ENCODE peak calls at places on chromosomes 3 and 15, in six cellular contexts. K, D, T, A, X and V are unnamed samples.

GRCh38 chr3:111947179-111947727 is 31.6 kb upstream of the ABHD10 start:
- DNase-seq in K (no peak), D (no peak), T (no peak), A (no peak), X (no peak), V (peak; percentile 75)

GRCh38 chr3:24042174-24042878 is 97.2 kb downstream of the NR1D2 start:
- DNase-seq in K (no peak), D (no peak), T (no peak), A (no peak), X (no peak), V (peak; percentile 58)

GRCh38 chr3:178485756-178486155 is 50.5 kb upstream of the KCNMB2 start:
- DNase-seq in K (no peak), D (no peak), T (no peak), A (no peak), X (no peak), V (peak; percentile 7)

GRCh38 chr15:22962611-22963010 is 17.6 kb downstream of the CYFIP1 start:
- DNase-seq in K (no peak), D (no peak), T (no peak), A (no peak), X (no peak), V (no peak)

GRCh38 chr15:42368096-42368495 is 8.8 kb downstream of the CAPN3 start:
- DNase-seq in K (no peak), D (no peak), T (no peak), A (no peak), X (no peak), V (no peak)

GRCh38 chr3:198107840-198108734 is 148.1 kb downstream of the LMLN start:
- DNase-seq in K (no peak), D (no peak), T (no peak), A (no peak), X (no peak), V (peak; percentile 11)

GRCh38 chr3:11678735-11679134 is 35.0 kb upstream of the VGLL4 start:
- DNase-seq in K (no peak), D (no peak), T (no peak), A (no peak), X (no peak), V (peak; percentile 8)

GRCh38 chr3:138222316-138222715 is 35.2 kb downstream of the ARMC8 start:
- DNase-seq in K (no peak), D (no peak), T (no peak), A (no peak), X (no peak), V (no peak)

GRCh38 chr3:174377096-174377495 is 482.0 kb upstream of the NAALADL2 start:
- DNase-seq in K (no peak), D (no peak), T (no peak), A (no peak), X (no peak), V (no peak)

GRCh38 chr3:2477635-2478034 is 379.0 kb downstream of the CNTN4 start:
- DNase-seq in K (no peak), D (no peak), T (no peak), A (no peak), X (no peak), V (no peak)

GRCh38 chr3:59696783-59697182 is 647.0 kb upstream of the CFAP20DC start:
- DNase-seq in K (no peak), D (no peak), T (no peak), A (no peak), X (no peak), V (no peak)

GRCh38 chr15:95647878-95648277 is 682.6 kb upstream of the NR2F2 start:
- DNase-seq in K (no peak), D (no peak), T (no peak), A (no peak), X (no peak), V (no peak)

GRCh38 chr3:135927170-135927569 is 38.4 kb upstream of the PPP2R3A start:
- DNase-seq in K (peak; percentile 36), D (no peak), T (no peak), A (no peak), X (no peak), V (peak; percentile 48)

GRCh38 chr15:83030021-83030420 is 18.6 kb upstream of the C15orf40 start:
- DNase-seq in K (no peak), D (no peak), T (no peak), A (no peak), X (no peak), V (peak; percentile 29)

GRCh38 chr15:63977102-63977501 is 69.2 kb downstream of the DAPK2 start:
- DNase-seq in K (no peak), D (no peak), T (no peak), A (no peak), X (no peak), V (no peak)

GRCh38 chr3:5053021-5053831 is 68.9 kb upstream of the ARL8B start:
- DNase-seq in K (no peak), D (no peak), T (no peak), A (no peak), X (no peak), V (peak; percentile 49)

GRCh38 chr3:14127106-14127505 is 2.3 kb downstream of the TMEM43 start:
- DNase-seq in K (no peak), D (no peak), T (no peak), A (no peak), X (no peak), V (no peak)

GRCh38 chr3:20657566-20657965 is 471.6 kb upstream of the SGO1 start:
- DNase-seq in K (no peak), D (no peak), T (no peak), A (no peak), X (no peak), V (no peak)

GRCh38 chr15:100261302-100262240 is 80.2 kb downstream of the ADAMTS17 start:
- DNase-seq in K (no peak), D (no peak), T (no peak), A (no peak), X (no peak), V (no peak)

GRCh38 chr3:139937674-139938279 is 2.8 kb downstream of the CLSTN2 start:
- DNase-seq in K (peak; percentile 59), D (no peak), T (peak; percentile 15), A (peak; percentile 51), X (no peak), V (peak; percentile 34)

GRCh38 chr3:97952872-97953271 is 19.4 kb downstream of the RIOX2 start:
- DNase-seq in K (no peak), D (no peak), T (no peak), A (no peak), X (no peak), V (no peak)

GRCh38 chr15:74242296-74242929 is 6.3 kb downstream of the CCDC33 start:
- DNase-seq in K (peak; percentile 57), D (peak; percentile 6), T (peak; percentile 43), A (no peak), X (no peak), V (peak; percentile 17)

GRCh38 chr3:15271785-15272381 is 60.5 kb downstream of the SH3BP5 start:
- DNase-seq in K (no peak), D (no peak), T (no peak), A (no peak), X (peak; percentile 90), V (no peak)

GRCh38 chr15:50758712-50759205 is 6.7 kb downstream of the SPPL2A start:
- DNase-seq in K (no peak), D (no peak), T (no peak), A (no peak), X (no peak), V (peak; percentile 28)

GRCh38 chr3:167969554-167969953 is 126.2 kb downstream of the GOLIM4 start:
- DNase-seq in K (no peak), D (no peak), T (no peak), A (no peak), X (no peak), V (no peak)

GRCh38 chr3:64805248-64805647 is 117.4 kb upstream of the ADAMTS9 start:
- DNase-seq in K (no peak), D (no peak), T (no peak), A (no peak), X (no peak), V (no peak)

GRCh38 chr15:90189781-90190467 is 11.2 kb upstream of the SEMA4B start:
- DNase-seq in K (no peak), D (no peak), T (no peak), A (no peak), X (no peak), V (no peak)

GRCh38 chr3:127124135-127124534 is 68.8 kb upstream of the PRR23E start:
- DNase-seq in K (no peak), D (no peak), T (no peak), A (no peak), X (no peak), V (peak; percentile 4)

GRCh38 chr15:22908830-22909229 is 70.4 kb downstream of the NIPA2 start:
- DNase-seq in K (no peak), D (no peak), T (no peak), A (no peak), X (no peak), V (no peak)

GRCh38 chr3:45964139-45964538 is 20.9 kb downstream of the CXCR6 start:
- DNase-seq in K (no peak), D (no peak), T (no peak), A (no peak), X (peak; percentile 31), V (no peak)
- TF ChIP-seq USF2 in K (no peak), D (no peak), T (no peak), A (no peak), X (no peak), V (no peak)

DNA sequence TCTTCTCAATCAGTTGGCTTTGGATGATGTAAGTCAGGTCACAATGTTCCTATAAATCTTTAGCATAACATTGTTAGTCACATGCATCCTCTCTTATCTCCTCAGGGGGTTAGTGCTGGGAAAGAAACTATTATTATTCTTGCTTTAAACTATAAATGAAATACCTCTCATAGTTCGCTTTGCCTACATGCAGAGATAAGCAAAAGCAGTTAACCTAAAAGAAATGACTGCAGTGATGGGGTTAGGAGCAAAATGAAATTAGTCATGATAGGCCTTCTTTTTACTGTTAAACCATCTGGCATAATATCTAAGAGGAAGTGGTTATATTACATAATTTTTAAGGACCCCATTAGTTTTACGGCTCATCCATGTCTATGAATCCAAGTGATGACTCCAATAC is 91.7 kb upstream of the IGSF10 start:
- DNase-seq in K (no peak), D (no peak), T (no peak), A (no peak), X (no peak), V (peak; percentile 11)
- TF ChIP-seq USF2 in K (no peak), D (no peak), T (no peak), A (no peak), X (no peak), V (no peak)

GRCh38 chr3:144351968-144352367 is 380.3 kb downstream of the DIPK2A start:
- DNase-seq in K (no peak), D (no peak), T (no peak), A (no peak), X (no peak), V (no peak)
- TF ChIP-seq USF2 in K (no peak), D (no peak), T (no peak), A (no peak), X (no peak), V (no peak)

GRCh38 chr3:47661121-47661752 is 82.6 kb upstream of the CSPG5 start:
- DNase-seq in K (peak; percentile 17), D (no peak), T (peak; percentile 23), A (no peak), X (no peak), V (peak; percentile 85)
- TF ChIP-seq USF2 in K (no peak), D (no peak), T (no peak), A (no peak), X (no peak), V (no peak)

DNA sequence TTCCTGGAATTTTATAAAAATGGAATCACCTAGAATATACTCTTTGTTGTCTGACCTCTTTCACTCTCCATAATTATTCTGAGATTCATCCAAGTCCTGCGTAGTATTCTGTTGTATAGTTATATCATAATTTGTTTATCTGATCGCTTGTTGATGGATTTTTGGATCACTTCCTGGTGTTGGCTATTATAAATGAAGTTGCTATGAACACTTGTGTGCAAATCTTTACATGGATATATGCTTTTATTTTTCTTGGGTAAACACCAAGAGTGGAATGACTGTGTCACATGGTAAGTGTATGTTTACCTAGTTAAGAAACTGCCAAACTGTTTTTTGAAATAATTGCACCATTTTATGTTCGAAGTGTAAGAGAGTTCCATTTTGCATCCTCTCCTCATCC is 360.5 kb upstream of the FRG2C start:
- DNase-seq in K (no peak), D (no peak), T (no peak), A (no peak), X (no peak), V (no peak)
- TF ChIP-seq USF2 in K (no peak), D (no peak), T (no peak), A (no peak), X (no peak), V (no peak)